ENCODE peak calls at places on chromosomes 5 and 9, in ten cellular contexts. One of them, this sample, is unnamed.

GRCh38 chr5:73812962-73813588 is 187.1 kb downstream of the ARHGEF28 start:
- DNase-seq in iPS DF 6.9: no peak
- DNase-seq in A172: peak
- DNase-seq in stomach: no peak
- DNase-seq in hypothalamus: no peak
- DNase-seq in CD4-positive, alpha-beta T cell: no peak
- DNase-seq in neural progenitor cell: no peak
- DNase-seq in posterior cingulate gyrus: no peak
- DNase-seq in stimulated activated CD4-positive, alpha-beta T cell treated with anti-CD3 and anti-CD28 coated beads, Interleukin-15, amount 100 ng/mL, for 24 hours: no peak
- DNase-seq in ureter: no peak
- DNase-seq in this sample: peak

GRCh38 chr5:132495063-132495671 is 4.6 kb upstream of the IRF1 start:
- DNase-seq in iPS DF 6.9: no peak
- DNase-seq in A172: no peak
- DNase-seq in stomach: peak
- DNase-seq in hypothalamus: no peak
- DNase-seq in CD4-positive, alpha-beta T cell: no peak
- DNase-seq in neural progenitor cell: no peak
- DNase-seq in posterior cingulate gyrus: no peak
- DNase-seq in stimulated activated CD4-positive, alpha-beta T cell treated with anti-CD3 and anti-CD28 coated beads, Interleukin-15, amount 100 ng/mL, for 24 hours: no peak
- DNase-seq in ureter: peak
- DNase-seq in this sample: no peak

GRCh38 chr5:174180639-174181038 is 135.1 kb downstream of the NSG2 start:
- DNase-seq in iPS DF 6.9: no peak
- DNase-seq in A172: no peak
- DNase-seq in stomach: no peak
- DNase-seq in hypothalamus: no peak
- DNase-seq in CD4-positive, alpha-beta T cell: no peak
- DNase-seq in neural progenitor cell: no peak
- DNase-seq in posterior cingulate gyrus: no peak
- DNase-seq in stimulated activated CD4-positive, alpha-beta T cell treated with anti-CD3 and anti-CD28 coated beads, Interleukin-15, amount 100 ng/mL, for 24 hours: no peak
- DNase-seq in ureter: no peak
- DNase-seq in this sample: no peak

GRCh38 chr5:144191461-144191860 is 20.8 kb downstream of the KCTD16 start:
- DNase-seq in iPS DF 6.9: no peak
- DNase-seq in A172: no peak
- DNase-seq in stomach: no peak
- DNase-seq in hypothalamus: no peak
- DNase-seq in CD4-positive, alpha-beta T cell: no peak
- DNase-seq in neural progenitor cell: no peak
- DNase-seq in posterior cingulate gyrus: no peak
- DNase-seq in stimulated activated CD4-positive, alpha-beta T cell treated with anti-CD3 and anti-CD28 coated beads, Interleukin-15, amount 100 ng/mL, for 24 hours: no peak
- DNase-seq in ureter: no peak
- DNase-seq in this sample: no peak

GRCh38 chr9:113979713-113980086 is 98.4 kb downstream of the AMBP start:
- DNase-seq in iPS DF 6.9: no peak
- DNase-seq in A172: no peak
- DNase-seq in stomach: no peak
- DNase-seq in hypothalamus: no peak
- DNase-seq in CD4-positive, alpha-beta T cell: no peak
- DNase-seq in neural progenitor cell: no peak
- DNase-seq in posterior cingulate gyrus: no peak
- DNase-seq in stimulated activated CD4-positive, alpha-beta T cell treated with anti-CD3 and anti-CD28 coated beads, Interleukin-15, amount 100 ng/mL, for 24 hours: no peak
- DNase-seq in ureter: no peak
- DNase-seq in this sample: no peak

GRCh38 chr5:15807861-15808260 is 307.9 kb downstream of the FBXL7 start:
- DNase-seq in iPS DF 6.9: no peak
- DNase-seq in A172: peak
- DNase-seq in stomach: no peak
- DNase-seq in hypothalamus: peak
- DNase-seq in CD4-positive, alpha-beta T cell: no peak
- DNase-seq in neural progenitor cell: no peak
- DNase-seq in posterior cingulate gyrus: peak
- DNase-seq in stimulated activated CD4-positive, alpha-beta T cell treated with anti-CD3 and anti-CD28 coated beads, Interleukin-15, amount 100 ng/mL, for 24 hours: no peak
- DNase-seq in ureter: no peak
- DNase-seq in this sample: no peak

GRCh38 chr9:4921449-4921848 is 63.6 kb upstream of the JAK2 start:
- DNase-seq in iPS DF 6.9: no peak
- DNase-seq in A172: no peak
- DNase-seq in stomach: no peak
- DNase-seq in hypothalamus: no peak
- DNase-seq in CD4-positive, alpha-beta T cell: no peak
- DNase-seq in neural progenitor cell: no peak
- DNase-seq in posterior cingulate gyrus: no peak
- DNase-seq in stimulated activated CD4-positive, alpha-beta T cell treated with anti-CD3 and anti-CD28 coated beads, Interleukin-15, amount 100 ng/mL, for 24 hours: no peak
- DNase-seq in ureter: no peak
- DNase-seq in this sample: no peak

GRCh38 chr5:93307557-93307956 is 273.5 kb downstream of the NR2F1-AS1 start:
- DNase-seq in iPS DF 6.9: no peak
- DNase-seq in A172: no peak
- DNase-seq in stomach: no peak
- DNase-seq in hypothalamus: no peak
- DNase-seq in CD4-positive, alpha-beta T cell: no peak
- DNase-seq in neural progenitor cell: no peak
- DNase-seq in posterior cingulate gyrus: no peak
- DNase-seq in stimulated activated CD4-positive, alpha-beta T cell treated with anti-CD3 and anti-CD28 coated beads, Interleukin-15, amount 100 ng/mL, for 24 hours: no peak
- DNase-seq in ureter: no peak
- DNase-seq in this sample: no peak

GRCh38 chr9:90631964-90632363 is 10.7 kb downstream of the DIRAS2 start:
- DNase-seq in iPS DF 6.9: no peak
- DNase-seq in A172: no peak
- DNase-seq in stomach: no peak
- DNase-seq in hypothalamus: no peak
- DNase-seq in CD4-positive, alpha-beta T cell: no peak
- DNase-seq in neural progenitor cell: no peak
- DNase-seq in posterior cingulate gyrus: no peak
- DNase-seq in stimulated activated CD4-positive, alpha-beta T cell treated with anti-CD3 and anti-CD28 coated beads, Interleukin-15, amount 100 ng/mL, for 24 hours: no peak
- DNase-seq in ureter: no peak
- DNase-seq in this sample: no peak

GRCh38 chr9:98271479-98271878 is 16.0 kb upstream of the TBC1D2 start:
- DNase-seq in iPS DF 6.9: no peak
- DNase-seq in A172: no peak
- DNase-seq in stomach: no peak
- DNase-seq in hypothalamus: no peak
- DNase-seq in CD4-positive, alpha-beta T cell: no peak
- DNase-seq in neural progenitor cell: peak
- DNase-seq in posterior cingulate gyrus: no peak
- DNase-seq in stimulated activated CD4-positive, alpha-beta T cell treated with anti-CD3 and anti-CD28 coated beads, Interleukin-15, amount 100 ng/mL, for 24 hours: no peak
- DNase-seq in ureter: no peak
- DNase-seq in this sample: no peak

GRCh38 chr9:134026561-134026960 is 1.3 kb downstream of the BRD3OS start:
- DNase-seq in iPS DF 6.9: no peak
- DNase-seq in A172: no peak
- DNase-seq in stomach: no peak
- DNase-seq in hypothalamus: no peak
- DNase-seq in CD4-positive, alpha-beta T cell: no peak
- DNase-seq in neural progenitor cell: peak
- DNase-seq in posterior cingulate gyrus: no peak
- DNase-seq in stimulated activated CD4-positive, alpha-beta T cell treated with anti-CD3 and anti-CD28 coated beads, Interleukin-15, amount 100 ng/mL, for 24 hours: no peak
- DNase-seq in ureter: no peak
- DNase-seq in this sample: no peak

GRCh38 chr5:141640698-141641097 is 3.9 kb downstream of the RELL2 start:
- DNase-seq in iPS DF 6.9: no peak
- DNase-seq in A172: no peak
- DNase-seq in stomach: no peak
- DNase-seq in hypothalamus: no peak
- DNase-seq in CD4-positive, alpha-beta T cell: no peak
- DNase-seq in neural progenitor cell: no peak
- DNase-seq in posterior cingulate gyrus: no peak
- DNase-seq in stimulated activated CD4-positive, alpha-beta T cell treated with anti-CD3 and anti-CD28 coated beads, Interleukin-15, amount 100 ng/mL, for 24 hours: no peak
- DNase-seq in ureter: no peak
- DNase-seq in this sample: no peak

GRCh38 chr9:108467653-108468324 is 388.0 kb downstream of the ACTL7B start:
- DNase-seq in iPS DF 6.9: no peak
- DNase-seq in A172: no peak
- DNase-seq in stomach: no peak
- DNase-seq in hypothalamus: no peak
- DNase-seq in CD4-positive, alpha-beta T cell: no peak
- DNase-seq in neural progenitor cell: no peak
- DNase-seq in posterior cingulate gyrus: no peak
- DNase-seq in stimulated activated CD4-positive, alpha-beta T cell treated with anti-CD3 and anti-CD28 coated beads, Interleukin-15, amount 100 ng/mL, for 24 hours: no peak
- DNase-seq in ureter: no peak
- DNase-seq in this sample: no peak

GRCh38 chr9:106757539-106757938 is 105.4 kb upstream of the ZNF462 start:
- DNase-seq in iPS DF 6.9: no peak
- DNase-seq in A172: no peak
- DNase-seq in stomach: no peak
- DNase-seq in hypothalamus: no peak
- DNase-seq in CD4-positive, alpha-beta T cell: no peak
- DNase-seq in neural progenitor cell: no peak
- DNase-seq in posterior cingulate gyrus: no peak
- DNase-seq in stimulated activated CD4-positive, alpha-beta T cell treated with anti-CD3 and anti-CD28 coated beads, Interleukin-15, amount 100 ng/mL, for 24 hours: no peak
- DNase-seq in ureter: no peak
- DNase-seq in this sample: no peak

GRCh38 chr5:60883229-60883628 is 39.2 kb upstream of the ELOVL7 start:
- DNase-seq in iPS DF 6.9: no peak
- DNase-seq in A172: peak
- DNase-seq in stomach: no peak
- DNase-seq in hypothalamus: no peak
- DNase-seq in CD4-positive, alpha-beta T cell: no peak
- DNase-seq in neural progenitor cell: no peak
- DNase-seq in posterior cingulate gyrus: no peak
- DNase-seq in stimulated activated CD4-positive, alpha-beta T cell treated with anti-CD3 and anti-CD28 coated beads, Interleukin-15, amount 100 ng/mL, for 24 hours: no peak
- DNase-seq in ureter: no peak
- DNase-seq in this sample: peak

GRCh38 chr9:72703574-72703973 is 182.2 kb downstream of the TMC1 start:
- DNase-seq in iPS DF 6.9: no peak
- DNase-seq in A172: no peak
- DNase-seq in stomach: no peak
- DNase-seq in hypothalamus: peak
- DNase-seq in CD4-positive, alpha-beta T cell: no peak
- DNase-seq in neural progenitor cell: no peak
- DNase-seq in posterior cingulate gyrus: peak
- DNase-seq in stimulated activated CD4-positive, alpha-beta T cell treated with anti-CD3 and anti-CD28 coated beads, Interleukin-15, amount 100 ng/mL, for 24 hours: no peak
- DNase-seq in ureter: no peak
- DNase-seq in this sample: no peak

GRCh38 chr5:105943119-105943518 is 1727.6 kb downstream of the EFNA5 start:
- DNase-seq in iPS DF 6.9: no peak
- DNase-seq in A172: no peak
- DNase-seq in stomach: no peak
- DNase-seq in hypothalamus: no peak
- DNase-seq in CD4-positive, alpha-beta T cell: no peak
- DNase-seq in neural progenitor cell: no peak
- DNase-seq in posterior cingulate gyrus: no peak
- DNase-seq in stimulated activated CD4-positive, alpha-beta T cell treated with anti-CD3 and anti-CD28 coated beads, Interleukin-15, amount 100 ng/mL, for 24 hours: no peak
- DNase-seq in ureter: no peak
- DNase-seq in this sample: no peak

GRCh38 chr5:15798006-15798405 is 298.0 kb downstream of the FBXL7 start:
- DNase-seq in iPS DF 6.9: no peak
- DNase-seq in A172: no peak
- DNase-seq in stomach: no peak
- DNase-seq in hypothalamus: no peak
- DNase-seq in CD4-positive, alpha-beta T cell: no peak
- DNase-seq in neural progenitor cell: no peak
- DNase-seq in posterior cingulate gyrus: no peak
- DNase-seq in stimulated activated CD4-positive, alpha-beta T cell treated with anti-CD3 and anti-CD28 coated beads, Interleukin-15, amount 100 ng/mL, for 24 hours: no peak
- DNase-seq in ureter: no peak
- DNase-seq in this sample: no peak

GRCh38 chr9:70921126-70921525 is 200.3 kb downstream of the TRPM3 start:
- DNase-seq in iPS DF 6.9: no peak
- DNase-seq in A172: no peak
- DNase-seq in stomach: no peak
- DNase-seq in hypothalamus: no peak
- DNase-seq in CD4-positive, alpha-beta T cell: no peak
- DNase-seq in neural progenitor cell: peak
- DNase-seq in posterior cingulate gyrus: no peak
- DNase-seq in stimulated activated CD4-positive, alpha-beta T cell treated with anti-CD3 and anti-CD28 coated beads, Interleukin-15, amount 100 ng/mL, for 24 hours: no peak
- DNase-seq in ureter: no peak
- DNase-seq in this sample: no peak

GRCh38 chr5:88680253-88681132 is 202.5 kb downstream of the MEF2C start:
- DNase-seq in iPS DF 6.9: no peak
- DNase-seq in A172: peak
- DNase-seq in stomach: peak
- DNase-seq in hypothalamus: peak
- DNase-seq in CD4-positive, alpha-beta T cell: peak
- DNase-seq in neural progenitor cell: peak
- DNase-seq in posterior cingulate gyrus: peak
- DNase-seq in stimulated activated CD4-positive, alpha-beta T cell treated with anti-CD3 and anti-CD28 coated beads, Interleukin-15, amount 100 ng/mL, for 24 hours: peak
- DNase-seq in ureter: peak
- DNase-seq in this sample: no peak

GRCh38 chr5:6872441-6873160 is 159.4 kb downstream of the TENT4A start:
- DNase-seq in iPS DF 6.9: no peak
- DNase-seq in A172: no peak
- DNase-seq in stomach: no peak
- DNase-seq in hypothalamus: no peak
- DNase-seq in CD4-positive, alpha-beta T cell: no peak
- DNase-seq in neural progenitor cell: no peak
- DNase-seq in posterior cingulate gyrus: no peak
- DNase-seq in stimulated activated CD4-positive, alpha-beta T cell treated with anti-CD3 and anti-CD28 coated beads, Interleukin-15, amount 100 ng/mL, for 24 hours: no peak
- DNase-seq in ureter: no peak
- DNase-seq in this sample: no peak

GRCh38 chr5:167720676-167721260 is 570.7 kb upstream of the WWC1 start:
- DNase-seq in iPS DF 6.9: no peak
- DNase-seq in A172: no peak
- DNase-seq in stomach: no peak
- DNase-seq in hypothalamus: no peak
- DNase-seq in CD4-positive, alpha-beta T cell: no peak
- DNase-seq in neural progenitor cell: no peak
- DNase-seq in posterior cingulate gyrus: no peak
- DNase-seq in stimulated activated CD4-positive, alpha-beta T cell treated with anti-CD3 and anti-CD28 coated beads, Interleukin-15, amount 100 ng/mL, for 24 hours: no peak
- DNase-seq in ureter: no peak
- DNase-seq in this sample: no peak

GRCh38 chr9:129306318-129306973 is 128.4 kb upstream of the IER5L start:
- DNase-seq in iPS DF 6.9: no peak
- DNase-seq in A172: no peak
- DNase-seq in stomach: peak
- DNase-seq in hypothalamus: no peak
- DNase-seq in CD4-positive, alpha-beta T cell: no peak
- DNase-seq in neural progenitor cell: no peak
- DNase-seq in posterior cingulate gyrus: no peak
- DNase-seq in stimulated activated CD4-positive, alpha-beta T cell treated with anti-CD3 and anti-CD28 coated beads, Interleukin-15, amount 100 ng/mL, for 24 hours: no peak
- DNase-seq in ureter: no peak
- DNase-seq in this sample: no peak

GRCh38 chr5:172586118-172587060 is 54.7 kb upstream of the NEURL1B start:
- DNase-seq in iPS DF 6.9: peak
- DNase-seq in A172: no peak
- DNase-seq in stomach: peak
- DNase-seq in hypothalamus: no peak
- DNase-seq in CD4-positive, alpha-beta T cell: no peak
- DNase-seq in neural progenitor cell: peak
- DNase-seq in posterior cingulate gyrus: no peak
- DNase-seq in stimulated activated CD4-positive, alpha-beta T cell treated with anti-CD3 and anti-CD28 coated beads, Interleukin-15, amount 100 ng/mL, for 24 hours: no peak
- DNase-seq in ureter: no peak
- DNase-seq in this sample: no peak

GRCh38 chr5:132419517-132420468 is 50.3 kb downstream of the SLC22A5 start:
- DNase-seq in iPS DF 6.9: no peak
- DNase-seq in A172: peak
- DNase-seq in stomach: peak
- DNase-seq in hypothalamus: peak
- DNase-seq in CD4-positive, alpha-beta T cell: peak
- DNase-seq in neural progenitor cell: peak
- DNase-seq in posterior cingulate gyrus: peak
- DNase-seq in stimulated activated CD4-positive, alpha-beta T cell treated with anti-CD3 and anti-CD28 coated beads, Interleukin-15, amount 100 ng/mL, for 24 hours: peak
- DNase-seq in ureter: peak
- DNase-seq in this sample: no peak

GRCh38 chr5:61625682-61626620 is 293.9 kb downstream of the ZSWIM6 start:
- DNase-seq in iPS DF 6.9: no peak
- DNase-seq in A172: peak
- DNase-seq in stomach: peak
- DNase-seq in hypothalamus: peak
- DNase-seq in CD4-positive, alpha-beta T cell: no peak
- DNase-seq in neural progenitor cell: peak
- DNase-seq in posterior cingulate gyrus: peak
- DNase-seq in stimulated activated CD4-positive, alpha-beta T cell treated with anti-CD3 and anti-CD28 coated beads, Interleukin-15, amount 100 ng/mL, for 24 hours: peak
- DNase-seq in ureter: peak
- DNase-seq in this sample: no peak

GRCh38 chr9:16223074-16223871 is 647.2 kb downstream of the BNC2 start:
- DNase-seq in iPS DF 6.9: no peak
- DNase-seq in A172: peak
- DNase-seq in stomach: no peak
- DNase-seq in hypothalamus: no peak
- DNase-seq in CD4-positive, alpha-beta T cell: no peak
- DNase-seq in neural progenitor cell: no peak
- DNase-seq in posterior cingulate gyrus: no peak
- DNase-seq in stimulated activated CD4-positive, alpha-beta T cell treated with anti-CD3 and anti-CD28 coated beads, Interleukin-15, amount 100 ng/mL, for 24 hours: no peak
- DNase-seq in ureter: no peak
- DNase-seq in this sample: no peak

GRCh38 chr9:119802621-119803020 is 433.4 kb upstream of the BRINP1 start:
- DNase-seq in iPS DF 6.9: no peak
- DNase-seq in A172: no peak
- DNase-seq in stomach: no peak
- DNase-seq in hypothalamus: peak
- DNase-seq in CD4-positive, alpha-beta T cell: no peak
- DNase-seq in neural progenitor cell: peak
- DNase-seq in posterior cingulate gyrus: peak
- DNase-seq in stimulated activated CD4-positive, alpha-beta T cell treated with anti-CD3 and anti-CD28 coated beads, Interleukin-15, amount 100 ng/mL, for 24 hours: no peak
- DNase-seq in ureter: peak
- DNase-seq in this sample: no peak